ENCODE peak calls at places on chromosomes 2 and 18, in eight cellular contexts. One of them, this sample, is unnamed.

GRCh38 chr2:71940695-71941094 is 207.0 kb downstream of the CYP26B1 start:
- DNase-seq in sigmoid colon: no peak
- DNase-seq in stimulated activated CD4-positive, alpha-beta T cell treated with anti-CD3 and anti-CD28 coated beads, Interleukin-15, amount 100 ng/mL, for 24 hours: no peak
- DNase-seq in MCF 10A: peak
- DNase-seq in brain microvascular endothelial cell: no peak
- DNase-seq in GM04504: peak
- DNase-seq in T-helper 2 cell: no peak
- DNase-seq in substantia nigra: no peak
- DNase-seq in this sample: peak

GRCh38 chr2:21773168-21773567 is 649.4 kb downstream of the TDRD15 start:
- DNase-seq in sigmoid colon: no peak
- DNase-seq in stimulated activated CD4-positive, alpha-beta T cell treated with anti-CD3 and anti-CD28 coated beads, Interleukin-15, amount 100 ng/mL, for 24 hours: no peak
- DNase-seq in MCF 10A: no peak
- DNase-seq in brain microvascular endothelial cell: no peak
- DNase-seq in GM04504: no peak
- DNase-seq in T-helper 2 cell: no peak
- DNase-seq in substantia nigra: no peak
- DNase-seq in this sample: no peak

GRCh38 chr2:3242747-3243369 is 134.8 kb downstream of the EIPR1 start:
- DNase-seq in sigmoid colon: no peak
- DNase-seq in stimulated activated CD4-positive, alpha-beta T cell treated with anti-CD3 and anti-CD28 coated beads, Interleukin-15, amount 100 ng/mL, for 24 hours: peak
- DNase-seq in MCF 10A: no peak
- DNase-seq in brain microvascular endothelial cell: no peak
- DNase-seq in GM04504: peak
- DNase-seq in T-helper 2 cell: no peak
- DNase-seq in substantia nigra: no peak
- DNase-seq in this sample: no peak

GRCh38 chr2:26462511-26463251 is 15.2 kb downstream of the OTOF start:
- DNase-seq in sigmoid colon: no peak
- DNase-seq in stimulated activated CD4-positive, alpha-beta T cell treated with anti-CD3 and anti-CD28 coated beads, Interleukin-15, amount 100 ng/mL, for 24 hours: no peak
- DNase-seq in MCF 10A: peak
- DNase-seq in brain microvascular endothelial cell: peak
- DNase-seq in GM04504: peak
- DNase-seq in T-helper 2 cell: no peak
- DNase-seq in substantia nigra: no peak
- DNase-seq in this sample: peak

GRCh38 chr18:30566877-30567276 is 475.7 kb downstream of the DSC3 start:
- DNase-seq in sigmoid colon: no peak
- DNase-seq in stimulated activated CD4-positive, alpha-beta T cell treated with anti-CD3 and anti-CD28 coated beads, Interleukin-15, amount 100 ng/mL, for 24 hours: no peak
- DNase-seq in MCF 10A: no peak
- DNase-seq in brain microvascular endothelial cell: no peak
- DNase-seq in GM04504: no peak
- DNase-seq in T-helper 2 cell: no peak
- DNase-seq in substantia nigra: no peak
- DNase-seq in this sample: no peak

GRCh38 chr18:3061581-3062416 is 48.9 kb upstream of the LPIN2 start:
- DNase-seq in sigmoid colon: no peak
- DNase-seq in stimulated activated CD4-positive, alpha-beta T cell treated with anti-CD3 and anti-CD28 coated beads, Interleukin-15, amount 100 ng/mL, for 24 hours: peak
- DNase-seq in MCF 10A: no peak
- DNase-seq in brain microvascular endothelial cell: no peak
- DNase-seq in GM04504: no peak
- DNase-seq in T-helper 2 cell: no peak
- DNase-seq in substantia nigra: no peak
- DNase-seq in this sample: no peak

GRCh38 chr2:173766537-173767289 is 198.5 kb downstream of the SP3 start:
- DNase-seq in sigmoid colon: no peak
- DNase-seq in stimulated activated CD4-positive, alpha-beta T cell treated with anti-CD3 and anti-CD28 coated beads, Interleukin-15, amount 100 ng/mL, for 24 hours: no peak
- DNase-seq in MCF 10A: no peak
- DNase-seq in brain microvascular endothelial cell: no peak
- DNase-seq in GM04504: no peak
- DNase-seq in T-helper 2 cell: no peak
- DNase-seq in substantia nigra: no peak
- DNase-seq in this sample: no peak

GRCh38 chr18:50909261-50909660 is 30.3 kb downstream of the ME2 start:
- DNase-seq in sigmoid colon: no peak
- DNase-seq in stimulated activated CD4-positive, alpha-beta T cell treated with anti-CD3 and anti-CD28 coated beads, Interleukin-15, amount 100 ng/mL, for 24 hours: no peak
- DNase-seq in MCF 10A: no peak
- DNase-seq in brain microvascular endothelial cell: no peak
- DNase-seq in GM04504: no peak
- DNase-seq in T-helper 2 cell: no peak
- DNase-seq in substantia nigra: no peak
- DNase-seq in this sample: no peak

GRCh38 chr2:200353125-200353524 is 46.6 kb downstream of the SPATS2L start:
- DNase-seq in sigmoid colon: no peak
- DNase-seq in stimulated activated CD4-positive, alpha-beta T cell treated with anti-CD3 and anti-CD28 coated beads, Interleukin-15, amount 100 ng/mL, for 24 hours: no peak
- DNase-seq in MCF 10A: no peak
- DNase-seq in brain microvascular endothelial cell: no peak
- DNase-seq in GM04504: no peak
- DNase-seq in T-helper 2 cell: no peak
- DNase-seq in substantia nigra: no peak
- DNase-seq in this sample: no peak

GRCh38 chr2:159209341-159210306 is 76.9 kb downstream of the WDSUB1 start:
- DNase-seq in sigmoid colon: no peak
- DNase-seq in stimulated activated CD4-positive, alpha-beta T cell treated with anti-CD3 and anti-CD28 coated beads, Interleukin-15, amount 100 ng/mL, for 24 hours: peak
- DNase-seq in MCF 10A: no peak
- DNase-seq in brain microvascular endothelial cell: no peak
- DNase-seq in GM04504: no peak
- DNase-seq in T-helper 2 cell: no peak
- DNase-seq in substantia nigra: no peak
- DNase-seq in this sample: no peak

GRCh38 chr2:36397728-36398413 is 42.3 kb downstream of the CRIM1 start:
- DNase-seq in sigmoid colon: no peak
- DNase-seq in stimulated activated CD4-positive, alpha-beta T cell treated with anti-CD3 and anti-CD28 coated beads, Interleukin-15, amount 100 ng/mL, for 24 hours: no peak
- DNase-seq in MCF 10A: no peak
- DNase-seq in brain microvascular endothelial cell: no peak
- DNase-seq in GM04504: no peak
- DNase-seq in T-helper 2 cell: no peak
- DNase-seq in substantia nigra: no peak
- DNase-seq in this sample: peak

GRCh38 chr2:147442766-147443165 is 402.1 kb upstream of the ACVR2A start:
- DNase-seq in sigmoid colon: no peak
- DNase-seq in stimulated activated CD4-positive, alpha-beta T cell treated with anti-CD3 and anti-CD28 coated beads, Interleukin-15, amount 100 ng/mL, for 24 hours: no peak
- DNase-seq in MCF 10A: no peak
- DNase-seq in brain microvascular endothelial cell: no peak
- DNase-seq in GM04504: no peak
- DNase-seq in T-helper 2 cell: no peak
- DNase-seq in substantia nigra: no peak
- DNase-seq in this sample: no peak

GRCh38 chr2:12555012-12555645 is 161.6 kb upstream of the TRIB2 start:
- DNase-seq in sigmoid colon: no peak
- DNase-seq in stimulated activated CD4-positive, alpha-beta T cell treated with anti-CD3 and anti-CD28 coated beads, Interleukin-15, amount 100 ng/mL, for 24 hours: peak
- DNase-seq in MCF 10A: peak
- DNase-seq in brain microvascular endothelial cell: peak
- DNase-seq in GM04504: no peak
- DNase-seq in T-helper 2 cell: peak
- DNase-seq in substantia nigra: no peak
- DNase-seq in this sample: peak

GRCh38 chr2:72128843-72129227 is 18.8 kb downstream of the CYP26B1 start:
- DNase-seq in sigmoid colon: no peak
- DNase-seq in stimulated activated CD4-positive, alpha-beta T cell treated with anti-CD3 and anti-CD28 coated beads, Interleukin-15, amount 100 ng/mL, for 24 hours: no peak
- DNase-seq in MCF 10A: no peak
- DNase-seq in brain microvascular endothelial cell: no peak
- DNase-seq in GM04504: no peak
- DNase-seq in T-helper 2 cell: no peak
- DNase-seq in substantia nigra: no peak
- DNase-seq in this sample: no peak